ENCODE peak calls at places on chromosomes 2 and 18, in six cellular contexts. One of them, this sample, is unnamed.

GRCh38 chr2:70328921-70329561 is 27.2 kb upstream of the FAM136A start:
- DNase-seq in astrocyte: peak
- DNase-seq in ACHN: no peak
- DNase-seq in activated T-helper 1 cell treated with anti-CD3 and anti-CD28 coated beads, Interleukin-2, amount 50 U/mL, for 16 hours: no peak
- DNase-seq in MV-4-11: no peak
- DNase-seq in NCI-H1092: no peak
- DNase-seq in this sample: no peak

GRCh38 chr2:25316101-25316500 is 25.6 kb downstream of the DNMT3A start:
- DNase-seq in astrocyte: no peak
- DNase-seq in ACHN: no peak
- DNase-seq in activated T-helper 1 cell treated with anti-CD3 and anti-CD28 coated beads, Interleukin-2, amount 50 U/mL, for 16 hours: no peak
- DNase-seq in MV-4-11: peak
- DNase-seq in NCI-H1092: no peak
- DNase-seq in this sample: no peak

GRCh38 chr2:120477198-120477597 is 131.3 kb downstream of the INHBB start:
- DNase-seq in astrocyte: no peak
- DNase-seq in ACHN: no peak
- DNase-seq in activated T-helper 1 cell treated with anti-CD3 and anti-CD28 coated beads, Interleukin-2, amount 50 U/mL, for 16 hours: no peak
- DNase-seq in MV-4-11: no peak
- DNase-seq in NCI-H1092: no peak
- DNase-seq in this sample: no peak

GRCh38 chr2:219332542-219332941 is at the start of gene RESP18:
- DNase-seq in astrocyte: no peak
- DNase-seq in ACHN: no peak
- DNase-seq in activated T-helper 1 cell treated with anti-CD3 and anti-CD28 coated beads, Interleukin-2, amount 50 U/mL, for 16 hours: no peak
- DNase-seq in MV-4-11: no peak
- DNase-seq in NCI-H1092: no peak
- DNase-seq in this sample: no peak

GRCh38 chr2:219243291-219243761 is 1.9 kb downstream of the GLB1L start:
- DNase-seq in astrocyte: no peak
- DNase-seq in ACHN: no peak
- DNase-seq in activated T-helper 1 cell treated with anti-CD3 and anti-CD28 coated beads, Interleukin-2, amount 50 U/mL, for 16 hours: no peak
- DNase-seq in MV-4-11: no peak
- DNase-seq in NCI-H1092: no peak
- DNase-seq in this sample: no peak

GRCh38 chr18:57775937-57776336 is 27.2 kb downstream of the ATP8B1 start:
- DNase-seq in astrocyte: peak
- DNase-seq in ACHN: no peak
- DNase-seq in activated T-helper 1 cell treated with anti-CD3 and anti-CD28 coated beads, Interleukin-2, amount 50 U/mL, for 16 hours: no peak
- DNase-seq in MV-4-11: no peak
- DNase-seq in NCI-H1092: no peak
- DNase-seq in this sample: peak

GRCh38 chr2:133568172-133568571 is at the start of gene NCKAP5:
- DNase-seq in astrocyte: peak
- DNase-seq in ACHN: peak
- DNase-seq in activated T-helper 1 cell treated with anti-CD3 and anti-CD28 coated beads, Interleukin-2, amount 50 U/mL, for 16 hours: no peak
- DNase-seq in MV-4-11: no peak
- DNase-seq in NCI-H1092: no peak
- DNase-seq in this sample: peak

GRCh38 chr2:25270061-25270460 is 71.7 kb downstream of the DNMT3A start:
- DNase-seq in astrocyte: no peak
- DNase-seq in ACHN: no peak
- DNase-seq in activated T-helper 1 cell treated with anti-CD3 and anti-CD28 coated beads, Interleukin-2, amount 50 U/mL, for 16 hours: no peak
- DNase-seq in MV-4-11: no peak
- DNase-seq in NCI-H1092: no peak
- DNase-seq in this sample: no peak

GRCh38 chr2:175363719-175364118 is 182.2 kb upstream of the ATP5MC3 start:
- DNase-seq in astrocyte: no peak
- DNase-seq in ACHN: no peak
- DNase-seq in activated T-helper 1 cell treated with anti-CD3 and anti-CD28 coated beads, Interleukin-2, amount 50 U/mL, for 16 hours: no peak
- DNase-seq in MV-4-11: no peak
- DNase-seq in NCI-H1092: peak
- DNase-seq in this sample: no peak

This sample was measured in lung microvascular endothelial cell.